ENCODE peak calls at places on chromosomes 12 and 14, in nine cellular contexts. J is mesothelial cell of epicardium, Z is H9, O is AG04450, D is fibroblast of the conjunctiva, P is ELF-1, U is RPMI7951, W is fibroblast of the aortic adventitia, M is amniotic stem cell. S is an unnamed sample.

GRCh38 chr12:26701604-26702215 is 131.3 kb downstream of the ITPR2 start:
- DNase-seq in J (no peak), Z (no peak), O (no peak), D (peak; percentile 33), P (no peak), U (peak; percentile 53), W (peak; percentile 76), M (peak; percentile 17), S (peak; percentile 57)

GRCh38 chr14:102993523-102993922 is 63.8 kb downstream of the CDC42BPB start:
- DNase-seq in J (no peak), Z (no peak), O (no peak), D (no peak), P (no peak), U (peak; percentile 18), W (peak; percentile 28), M (peak; percentile 3), S (no peak)

GRCh38 chr14:24806061-24806678 is 172.2 kb upstream of the GZMB start:
- DNase-seq in J (peak; percentile 78), Z (peak; percentile 81), O (peak; percentile 4), D (peak; percentile 21), P (peak; percentile 71), U (peak; percentile 31), W (peak; percentile 65), M (peak; percentile 39), S (peak; percentile 80)

GRCh38 chr14:74955229-74955999 is at the start of gene PGF:
- DNase-seq in J (peak; percentile 73), Z (peak; percentile 84), O (no peak), D (no peak), P (peak; percentile 82), U (peak; percentile 49), W (no peak), M (no peak), S (peak; percentile 70)

GRCh38 chr12:71661977-71662522 is 1.6 kb downstream of the ZFC3H1 start:
- DNase-seq in J (no peak), Z (no peak), O (peak; percentile 50), D (no peak), P (no peak), U (no peak), W (peak; percentile 91), M (peak; percentile 20), S (no peak)

GRCh38 chr12:103590271-103590670 is 3.2 kb downstream of the STAB2 start:
- DNase-seq in J (no peak), Z (no peak), O (no peak), D (no peak), P (no peak), U (no peak), W (no peak), M (no peak), S (no peak)

GRCh38 chr14:33647385-33647786 is 303.5 kb downstream of the EGLN3 start:
- DNase-seq in J (no peak), Z (no peak), O (peak; percentile 61), D (peak; percentile 90), P (no peak), U (peak; percentile 94), W (peak; percentile 98), M (peak; percentile 51), S (peak; percentile 61)

GRCh38 chr14:24297190-24297964 is 2.2 kb downstream of the DHRS1 start:
- DNase-seq in J (no peak), Z (no peak), O (no peak), D (no peak), P (peak; percentile 49), U (no peak), W (peak; percentile 27), M (no peak), S (peak; percentile 85)

GRCh38 chr12:116465892-116466291 is 93.3 kb upstream of the MAP1LC3B2 start:
- DNase-seq in J (no peak), Z (no peak), O (no peak), D (no peak), P (peak; percentile 18), U (no peak), W (no peak), M (no peak), S (peak; percentile 72)

GRCh38 chr12:25675808-25676207 is 122.7 kb upstream of the LMNTD1 start:
- DNase-seq in J (no peak), Z (no peak), O (no peak), D (no peak), P (peak; percentile 23), U (no peak), W (no peak), M (no peak), S (peak; percentile 73)

GRCh38 chr12:32671930-32672785 is 6.9 kb upstream of the DNM1L start:
- DNase-seq in J (peak; percentile 59), Z (peak; percentile 59), O (peak; percentile 67), D (peak; percentile 81), P (peak; percentile 25), U (peak; percentile 82), W (peak; percentile 92), M (peak; percentile 62), S (peak; percentile 70)

GRCh38 chr14:52080171-52080800 is 11.4 kb upstream of the NID2 start:
- DNase-seq in J (no peak), Z (no peak), O (no peak), D (no peak), P (no peak), U (peak; percentile 57), W (peak; percentile 90), M (no peak), S (no peak)

GRCh38 chr14:57464013-57464730 is 29.5 kb downstream of the CCDC198 start:
- DNase-seq in J (no peak), Z (no peak), O (no peak), D (no peak), P (no peak), U (no peak), W (no peak), M (no peak), S (no peak)

GRCh38 chr14:90553298-90553920 is 156.6 kb downstream of the CALM1 start:
- DNase-seq in J (no peak), Z (no peak), O (no peak), D (no peak), P (no peak), U (no peak), W (no peak), M (no peak), S (peak; percentile 42)

GRCh38 chr12:96241484-96242256 is 47.5 kb downstream of the ELK3 start:
- DNase-seq in J (no peak), Z (no peak), O (no peak), D (peak; percentile 85), P (no peak), U (peak; percentile 49), W (peak; percentile 88), M (no peak), S (peak; percentile 47)

GRCh38 chr14:77151245-77151644 is 9.7 kb upstream of the ZDHHC22 start:
- DNase-seq in J (no peak), Z (peak; percentile 62), O (no peak), D (no peak), P (peak; percentile 50), U (no peak), W (no peak), M (no peak), S (peak; percentile 53)

GRCh38 chr12:60255044-60255443 is 659.2 kb downstream of the SLC16A7 start:
- DNase-seq in J (no peak), Z (no peak), O (no peak), D (no peak), P (no peak), U (no peak), W (no peak), M (no peak), S (no peak)

GRCh38 chr14:72528059-72528950 is 365.6 kb downstream of the DPF3 start:
- DNase-seq in J (no peak), Z (no peak), O (no peak), D (no peak), P (no peak), U (peak; percentile 81), W (peak; percentile 59), M (no peak), S (no peak)

GRCh38 chr12:68939500-68939899 is 6.5 kb upstream of the CPM start:
- DNase-seq in J (no peak), Z (no peak), O (no peak), D (no peak), P (no peak), U (no peak), W (no peak), M (no peak), S (no peak)

GRCh38 chr14:104708606-104709268 is 15.3 kb upstream of the ADSS1 start:
- DNase-seq in J (peak; percentile 86), Z (peak; percentile 86), O (no peak), D (peak; percentile 32), P (peak; percentile 91), U (peak; percentile 39), W (peak; percentile 60), M (no peak), S (peak; percentile 86)

GRCh38 chr12:27821259-27821973 is 41.4 kb upstream of the MANSC4 start:
- DNase-seq in J (no peak), Z (peak; percentile 61), O (peak; percentile 56), D (peak; percentile 60), P (peak; percentile 60), U (peak; percentile 75), W (peak; percentile 84), M (peak; percentile 30), S (peak; percentile 84)

GRCh38 chr12:80218925-80219714 is 119.8 kb downstream of the OTOGL start:
- DNase-seq in J (no peak), Z (no peak), O (no peak), D (no peak), P (no peak), U (no peak), W (no peak), M (no peak), S (no peak)

GRCh38 chr12:128178551-128178950 is 88.4 kb upstream of the TMEM132C start:
- DNase-seq in J (no peak), Z (no peak), O (no peak), D (no peak), P (no peak), U (no peak), W (no peak), M (no peak), S (no peak)

GRCh38 chr14:52840916-52841315 is 49.5 kb upstream of the GNPNAT1 start:
- DNase-seq in J (no peak), Z (no peak), O (peak; percentile 13), D (peak; percentile 41), P (no peak), U (peak; percentile 72), W (peak; percentile 74), M (peak; percentile 43), S (no peak)

GRCh38 chr14:85428926-85429325 is 101.0 kb upstream of the FLRT2 start:
- DNase-seq in J (no peak), Z (no peak), O (no peak), D (no peak), P (no peak), U (no peak), W (no peak), M (no peak), S (no peak)

GRCh38 chr12:93984005-93984404 is 164.4 kb upstream of the PLXNC1 start:
- DNase-seq in J (no peak), Z (no peak), O (no peak), D (no peak), P (no peak), U (no peak), W (no peak), M (no peak), S (no peak)

GRCh38 chr14:98931911-98932310 is 340.1 kb downstream of the BCL11B start:
- DNase-seq in J (no peak), Z (no peak), O (no peak), D (no peak), P (no peak), U (no peak), W (no peak), M (no peak), S (no peak)

GRCh38 chr12:79183946-79184345 is 319.4 kb downstream of the SYT1 start:
- DNase-seq in J (no peak), Z (no peak), O (no peak), D (no peak), P (no peak), U (no peak), W (peak; percentile 22), M (no peak), S (no peak)

GRCh38 chr14:34449819-34450541 is 12.1 kb downstream of the SPTSSA start:
- DNase-seq in J (no peak), Z (no peak), O (no peak), D (no peak), P (no peak), U (no peak), W (no peak), M (no peak), S (no peak)